ENCODE peak calls at places on chromosomes 3 and 15, in four cellular contexts. I is psoas muscle, P is spleen, X is lower lobe of right lung. R is an unnamed sample.

GRCh38 chr3:146469206-146470017 is at the start of gene PLSCR2:
- DNase-seq in I (peak; percentile 76), P (peak; percentile 95), X (peak; percentile 85), R (peak; percentile 88)

GRCh38 chr3:40211579-40211978 is 97.9 kb upstream of the EIF1B start:
- DNase-seq in I (no peak), P (no peak), X (no peak), R (no peak)

GRCh38 chr3:42014949-42015533 is 53.1 kb upstream of the ULK4 start:
- DNase-seq in I (peak; percentile 84), P (peak; percentile 87), X (peak; percentile 57), R (peak; percentile 83)

GRCh38 chr3:31724144-31724543 is 191.4 kb downstream of the STT3B start:
- DNase-seq in I (no peak), P (no peak), X (no peak), R (no peak)

GRCh38 chr3:15989419-15989818 is 185.1 kb upstream of the GALNT15 start:
- DNase-seq in I (no peak), P (no peak), X (no peak), R (no peak)

GRCh38 chr3:116247510-116248077 is 197.7 kb downstream of the LSAMP start:
- DNase-seq in I (no peak), P (no peak), X (no peak), R (no peak)

GRCh38 chr15:69395991-69396390 is 18.2 kb upstream of the KIF23 start:
- DNase-seq in I (no peak), P (no peak), X (no peak), R (no peak)

GRCh38 chr3:134367412-134367811 is 6.8 kb downstream of the AMOTL2 start:
- DNase-seq in I (peak; percentile 53), P (peak; percentile 64), X (no peak), R (no peak)

GRCh38 chr15:75185271-75186029 is 16.2 kb upstream of the C15orf39 start:
- DNase-seq in I (no peak), P (no peak), X (no peak), R (no peak)

GRCh38 chr3:5517921-5518320 is 330.4 kb downstream of the EDEM1 start:
- DNase-seq in I (no peak), P (no peak), X (no peak), R (no peak)

GRCh38 chr3:146339262-146339808 is 88.4 kb upstream of the PLSCR4 start:
- DNase-seq in I (no peak), P (no peak), X (no peak), R (no peak)

GRCh38 chr3:52498134-52499054 is 3.3 kb downstream of the STAB1 start:
- DNase-seq in I (peak; percentile 73), P (peak; percentile 86), X (peak; percentile 80), R (no peak)

GRCh38 chr15:41691471-41691870 is 31.3 kb downstream of the MGA start:
- DNase-seq in I (no peak), P (no peak), X (no peak), R (no peak)

GRCh38 chr15:25944386-25944785 is 81.3 kb upstream of the ATP10A start:
- DNase-seq in I (no peak), P (no peak), X (no peak), R (no peak)

GRCh38 chr3:171459942-171460225 is 321 bp downstream of the TNIK start:
- DNase-seq in I (no peak), P (no peak), X (no peak), R (no peak)

GRCh38 chr15:90190606-90191343 is 10.4 kb upstream of the SEMA4B start:
- DNase-seq in I (no peak), P (peak; percentile 95), X (no peak), R (no peak)

GRCh38 chr3:126542340-126543241 is 16.1 kb downstream of the C3orf22 start:
- DNase-seq in I (peak; percentile 30), P (peak; percentile 74), X (peak; percentile 38), R (peak; percentile 64)

GRCh38 chr3:121111914-121112612 is 204.1 kb downstream of the STXBP5L start:
- DNase-seq in I (no peak), P (peak; percentile 46), X (no peak), R (no peak)

GRCh38 chr15:43517354-43518072 is at the start of gene MAP1A:
- DNase-seq in I (peak; percentile 64), P (no peak), X (no peak), R (peak; percentile 85)

GRCh38 chr15:80462836-80463512 is 58.8 kb downstream of the ARNT2 start:
- DNase-seq in I (no peak), P (no peak), X (no peak), R (no peak)

GRCh38 chr15:69834756-69835155 is 263.0 kb downstream of the TLE3 start:
- DNase-seq in I (no peak), P (no peak), X (no peak), R (peak; percentile 17)

GRCh38 chr3:127588675-127589577 is 1.6 kb downstream of the TPRA1 start:
- DNase-seq in I (no peak), P (no peak), X (no peak), R (no peak)

GRCh38 chr15:33119865-33120264 is 74.6 kb downstream of the FMN1 start:
- DNase-seq in I (no peak), P (no peak), X (no peak), R (no peak)

GRCh38 chr3:24505678-24506560 is 11.3 kb upstream of the THRB start:
- DNase-seq in I (no peak), P (no peak), X (no peak), R (no peak)

GRCh38 chr15:61086001-61086400 is 143.1 kb downstream of the RORA start:
- DNase-seq in I (no peak), P (no peak), X (no peak), R (no peak)

GRCh38 chr3:169112153-169112892 is 551.2 kb downstream of the MECOM start:
- DNase-seq in I (no peak), P (no peak), X (no peak), R (no peak)

GRCh38 chr15:89445553-89445952 is 50.8 kb downstream of the RHCG start:
- DNase-seq in I (no peak), P (no peak), X (no peak), R (no peak)

GRCh38 chr15:55588070-55588817 is at the start of gene PYGO1:
- DNase-seq in I (peak; percentile 83), P (peak; percentile 80), X (peak; percentile 72), R (peak; percentile 88)

GRCh38 chr3:152211655-152212054 is 57.1 kb upstream of the MBNL1 start:
- DNase-seq in I (no peak), P (no peak), X (no peak), R (no peak)

GRCh38 chr3:126917232-126917804 is 65.6 kb upstream of the PLXNA1 start:
- DNase-seq in I (no peak), P (no peak), X (no peak), R (peak; percentile 52)

GRCh38 chr3:81302045-81302444 is 459.4 kb downstream of the GBE1 start:
- DNase-seq in I (no peak), P (no peak), X (no peak), R (no peak)

GRCh38 chr3:107367353-107367752 is 9.9 kb upstream of the CCDC54 start:
- DNase-seq in I (no peak), P (no peak), X (no peak), R (no peak)

GRCh38 chr15:99446565-99447496 is 119.0 kb upstream of the MEF2A start:
- DNase-seq in I (no peak), P (no peak), X (no peak), R (peak; percentile 71)

GRCh38 chr3:185094691-185095090 is 58.2 kb downstream of the C3orf70 start:
- DNase-seq in I (no peak), P (no peak), X (no peak), R (no peak)
- H3K4me1 ChIP-seq in I (no peaks in the 10 kb centered on the region), P (no peaks in the 10 kb centered on the region), X (no peaks in the 10 kb centered on the region), R (peaks cover 2% of the 10 kb centered on the region)

GRCh38 chr15:45133561-45133920 is 3.7 kb downstream of the DUOX1 start:
- DNase-seq in I (no peak), P (no peak), X (no peak), R (no peak)
- H3K27me3 ChIP-seq in I (peaks cover 61% of the 10 kb centered on the region), P (peaks cover 71% of the 10 kb centered on the region), X (peaks cover 55% of the 10 kb centered on the region), R (no peaks in the 10 kb centered on the region)

GRCh38 chr3:162710332-162711112 is 1213.9 kb downstream of the OTOL1 start:
- DNase-seq in I (no peak), P (no peak), X (peak; percentile 48), R (no peak)
- H3K4me1 ChIP-seq in I (no peaks in the 10 kb centered on the region), P (no peaks in the 10 kb centered on the region), X (no peaks in the 10 kb centered on the region), R (no peaks in the 10 kb centered on the region)

GRCh38 chr15:67827561-67828378 is 2.5 kb downstream of the SKOR1 start:
- DNase-seq in I (peak; percentile 47), P (peak; percentile 59), X (no peak), R (no peak)
- H3K27me3 ChIP-seq in I (peaks cover 97% of the 10 kb centered on the region), P (peaks cover 100% of the 10 kb centered on the region), X (peaks cover 100% of the 10 kb centered on the region), R (no peaks in the 10 kb centered on the region)

DNA sequence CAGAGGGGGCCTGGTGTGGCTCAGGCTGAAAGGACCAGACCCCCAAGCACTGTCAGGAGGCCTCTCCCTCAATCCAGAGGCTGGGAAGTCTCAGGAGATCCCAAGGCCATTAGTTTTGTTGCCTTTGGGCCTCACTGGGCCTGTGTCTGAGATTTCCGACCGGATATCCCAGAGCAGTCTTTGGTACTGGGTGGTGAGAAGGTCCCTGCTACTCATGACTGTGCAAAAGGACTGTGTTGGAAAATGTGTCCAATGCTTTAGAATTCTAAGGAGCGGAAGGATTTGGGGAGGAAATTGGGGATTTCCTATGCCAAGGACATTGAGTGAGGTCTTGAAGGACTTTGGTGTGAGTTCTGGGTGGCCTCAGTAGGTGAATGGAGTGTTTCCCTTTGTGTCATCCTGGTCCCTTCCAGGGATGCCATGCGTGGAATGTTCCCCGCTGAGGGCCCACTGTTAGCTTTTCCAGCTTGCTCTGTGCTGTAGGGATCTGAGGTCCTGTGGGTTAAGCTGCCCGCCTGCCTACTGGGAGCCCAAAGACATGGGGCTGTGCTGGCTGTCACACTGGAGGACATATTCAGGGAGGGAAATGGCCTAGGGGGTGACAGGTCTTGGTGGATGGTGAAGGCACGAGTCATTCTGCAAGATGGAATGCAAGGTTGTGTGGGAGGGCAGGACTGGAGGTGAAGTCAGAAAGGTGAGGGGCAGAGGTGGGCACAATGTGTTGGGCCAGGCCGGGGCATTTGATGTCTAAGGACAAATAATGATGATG is 16.4 kb downstream of the SMAD6 start:
- DNase-seq in I (no peak), P (no peak), X (no peak), R (no peak)
- H3K4me1 ChIP-seq in I (no peaks in the 10 kb centered on the region), P (peaks cover 5% of the 10 kb centered on the region), X (peaks cover 79% of the 10 kb centered on the region), R (peaks cover 2% of the 10 kb centered on the region)

DNA sequence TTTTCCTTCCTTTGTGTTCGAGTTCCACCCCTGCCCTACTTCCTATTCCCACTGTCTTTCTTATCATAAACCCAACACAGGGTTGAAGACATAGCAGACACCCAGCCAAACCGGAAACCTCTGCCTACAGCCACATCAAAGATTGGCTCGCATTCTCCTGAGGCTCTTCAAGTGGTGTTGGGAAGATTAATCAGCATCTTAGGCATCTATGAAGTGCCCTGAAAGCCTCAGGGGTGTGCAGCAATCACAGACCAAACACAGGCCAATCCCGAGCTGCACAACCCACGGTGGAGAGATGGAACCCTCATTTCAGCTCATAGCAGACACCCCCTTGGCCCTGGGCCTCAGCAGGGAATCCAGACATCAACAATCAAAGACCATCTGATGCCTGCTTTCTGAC is 255.9 kb downstream of the XXYLT1 start:
- DNase-seq in I (no peak), P (no peak), X (no peak), R (no peak)
- H3K27me3 ChIP-seq in I (no peaks in the 10 kb centered on the region), P (no peaks in the 10 kb centered on the region), X (no peaks in the 10 kb centered on the region), R (no peaks in the 10 kb centered on the region)